ENCODE peak calls at places on chromosome 21, in six cellular contexts. J is A172, K is left lung, H is gastrocnemius medialis, S is GM20000, V is A549. W is an unnamed sample.

GRCh38 chr21:18725653-18726052 is 322.1 kb upstream of the TMPRSS15 start:
- DNase-seq in J (peak), K (no peak), S (no peak), V (no peak), H (no peak), W (peak)

GRCh38 chr21:39016740-39017315 is 166.4 kb downstream of the PSMG1 start:
- DNase-seq in J (no peak), V (no peak), S (peak), H (no peak), K (no peak), W (no peak)

GRCh38 chr21:40139636-40140035 is 272.4 kb downstream of the PCP4 start:
- DNase-seq in S (no peak), V (no peak), J (no peak), K (no peak), H (no peak), W (no peak)

GRCh38 chr21:35027558-35028450 is 21.3 kb downstream of the RUNX1 start:
- DNase-seq in V (no peak), J (no peak), K (no peak), H (no peak), S (no peak), W (no peak)

GRCh38 chr21:32735524-32735923 is 7.7 kb upstream of the SYNJ1 start:
- DNase-seq in V (no peak), J (no peak), H (no peak), S (no peak), K (no peak), W (no peak)

GRCh38 chr21:41641821-41642368 is 125.0 kb downstream of the RIPK4 start:
- DNase-seq in S (no peak), K (no peak), J (peak), H (peak), V (peak), W (peak)

GRCh38 chr21:17491716-17492414 is 21.0 kb upstream of the CXADR start:
- DNase-seq in K (no peak), V (peak), H (no peak), S (no peak), J (peak), W (peak)

GRCh38 chr21:46195595-46196195 is 11.4 kb upstream of the SPATC1L start:
- DNase-seq in H (no peak), S (no peak), J (no peak), V (no peak), K (no peak), W (no peak)

GRCh38 chr21:41366522-41367151 is 4.8 kb downstream of the MX2 start:
- DNase-seq in H (no peak), V (peak), K (no peak), S (peak), J (peak), W (no peak)

GRCh38 chr21:31837613-31838390 is 35.0 kb upstream of the HUNK start:
- DNase-seq in S (no peak), J (no peak), H (no peak), V (no peak), K (no peak), W (no peak)

GRCh38 chr21:35843911-35844667 is 216.2 kb downstream of the SETD4 start:
- DNase-seq in K (no peak), H (peak), J (no peak), V (no peak), S (no peak), W (no peak)

GRCh38 chr21:38793926-38794713 is 11.6 kb upstream of the ETS2 start:
- DNase-seq in K (no peak), V (no peak), J (no peak), S (no peak), H (no peak), W (no peak)

GRCh38 chr21:45105906-45106485 is 31.6 kb downstream of the ADARB1 start:
- DNase-seq in K (no peak), S (no peak), H (no peak), J (no peak), V (no peak), W (no peak)

GRCh38 chr21:41891132-41891531 is 12.0 kb upstream of the PRDM15 start:
- DNase-seq in H (no peak), J (no peak), K (no peak), S (no peak), V (no peak), W (no peak)

GRCh38 chr21:32547018-32547417 is 38.3 kb downstream of the TCP10L start:
- DNase-seq in S (no peak), J (no peak), H (no peak), K (no peak), V (no peak), W (no peak)

GRCh38 chr21:41897047-41897669 is 18.0 kb upstream of the PRDM15 start:
- DNase-seq in K (no peak), J (no peak), V (no peak), S (no peak), H (no peak), W (no peak)

GRCh38 chr21:44420416-44421205 is 34.7 kb upstream of the LRRC3 start:
- DNase-seq in S (no peak), V (no peak), K (peak), J (no peak), H (peak), W (no peak)

GRCh38 chr21:43190544-43191340 is 21.9 kb downstream of the CRYAA start:
- DNase-seq in V (no peak), S (no peak), K (no peak), H (peak), J (no peak), W (no peak)

GRCh38 chr21:15495965-15496364 is 233.8 kb upstream of the USP25 start:
- DNase-seq in J (peak), S (no peak), H (no peak), K (no peak), V (no peak), W (peak)

GRCh38 chr21:31222142-31222541 is 121.9 kb downstream of the TIAM1 start:
- DNase-seq in J (no peak), K (no peak), H (no peak), V (no peak), S (no peak), W (no peak)

GRCh38 chr21:45256021-45256911 is 31.4 kb downstream of the POFUT2 start:
- DNase-seq in H (no peak), V (no peak), S (no peak), J (no peak), K (peak), W (no peak)

GRCh38 chr21:46141767-46142580 is 13.4 kb downstream of the FTCD start:
- DNase-seq in J (no peak), K (peak), V (no peak), H (no peak), S (no peak), W (no peak)